ENCODE peak calls at places on chromosomes 11 and 22, in nine cellular contexts. T, Z, V, O, G, C, H, N and A are unnamed samples.

GRCh38 chr11:113721462-113722066 is 15.5 kb upstream of the TMPRSS5 start:
- DNase-seq in N (no peak), H (no peak), O (no peak), V (no peak), Z (no peak), C (no peak), G (no peak), T (no peak), A (no peak)

GRCh38 chr11:37804666-37805065 is 1206.6 kb upstream of the RAG2 start:
- DNase-seq in N (no peak), H (peak), G (no peak), V (no peak), C (no peak), Z (no peak), T (no peak), O (no peak), A (no peak)

GRCh38 chr11:72263363-72263762 is 19.4 kb upstream of the PHOX2A start:
- DNase-seq in H (peak), Z (no peak), N (no peak), G (no peak), T (no peak), O (no peak), V (no peak), C (no peak), A (no peak)

GRCh38 chr11:120512727-120513435 is 1.3 kb downstream of the GRIK4 start:
- DNase-seq in O (no peak), G (no peak), T (no peak), V (no peak), Z (no peak), N (peak), H (no peak), C (no peak), A (peak)

GRCh38 chr22:47000888-47001287 is 238.4 kb downstream of the TBC1D22A start:
- DNase-seq in Z (no peak), T (no peak), G (no peak), N (no peak), V (no peak), H (no peak), O (no peak), C (no peak), A (no peak)

GRCh38 chr11:113293936-113294335 is 20.4 kb upstream of the TTC12 start:
- DNase-seq in G (no peak), V (no peak), O (no peak), C (no peak), N (no peak), Z (no peak), T (no peak), H (no peak), A (no peak)

GRCh38 chr11:17012179-17012578 is 2.0 kb downstream of the PLEKHA7 start:
- DNase-seq in O (no peak), G (no peak), T (no peak), N (no peak), H (no peak), Z (no peak), C (no peak), V (no peak), A (no peak)

GRCh38 chr11:104694259-104695070 is 203.8 kb downstream of the CASP12 start:
- DNase-seq in V (no peak), H (peak), O (no peak), T (no peak), C (no peak), N (no peak), G (no peak), Z (no peak), A (no peak)

GRCh38 chr11:123822591-123822990 is 16.4 kb upstream of the OR6M1 start:
- DNase-seq in V (no peak), O (peak), T (no peak), C (no peak), H (no peak), Z (no peak), G (no peak), N (no peak), A (no peak)

GRCh38 chr11:79940976-79941735 is 500.3 kb upstream of the TENM4 start:
- DNase-seq in V (no peak), G (no peak), T (no peak), O (no peak), Z (no peak), N (peak), C (no peak), H (peak), A (no peak)

GRCh38 chr11:71115770-71116434 is 136.5 kb downstream of the SHANK2 start:
- DNase-seq in G (no peak), N (no peak), O (no peak), Z (no peak), C (no peak), H (no peak), T (no peak), V (no peak), A (no peak)

GRCh38 chr22:27022256-27022655 is 364.9 kb downstream of the MIAT start:
- DNase-seq in H (no peak), T (no peak), C (no peak), N (no peak), Z (no peak), V (no peak), G (no peak), O (no peak), A (no peak)

GRCh38 chr11:88623536-88623935 is 286.0 kb upstream of the CTSC start:
- DNase-seq in O (no peak), H (peak), C (no peak), N (no peak), Z (no peak), G (no peak), V (no peak), T (no peak), A (no peak)

GRCh38 chr11:45180888-45181594 is 34.6 kb downstream of the PRDM11 start:
- DNase-seq in N (peak), H (peak), T (peak), O (peak), V (peak), G (peak), Z (no peak), C (no peak), A (no peak)

GRCh38 chr22:37198290-37199102 is 10.4 kb upstream of the C1QTNF6 start:
- DNase-seq in N (peak), O (peak), H (peak), Z (peak), V (peak), G (peak), C (peak), T (peak), A (peak)

GRCh38 chr22:31676700-31677099 is 14.7 kb upstream of the PISD start:
- DNase-seq in G (peak), N (peak), Z (peak), H (peak), C (peak), T (peak), O (peak), V (peak), A (peak)

GRCh38 chr11:9609841-9610240 is 36.4 kb downstream of the WEE1 start:
- DNase-seq in T (no peak), N (no peak), V (no peak), G (no peak), C (no peak), Z (no peak), H (no peak), O (no peak), A (no peak)

GRCh38 chr11:33449798-33450197 is 192.6 kb downstream of the HIPK3 start:
- DNase-seq in G (no peak), Z (no peak), N (no peak), T (no peak), C (no peak), O (no peak), V (no peak), H (peak), A (no peak)

GRCh38 chr11:115379528-115379927 is 124.7 kb downstream of the CADM1 start:
- DNase-seq in G (no peak), O (no peak), N (no peak), Z (no peak), H (no peak), V (no peak), T (no peak), C (no peak), A (no peak)

GRCh38 chr11:122778148-122778547 is 60.2 kb upstream of the CRTAM start:
- DNase-seq in Z (no peak), G (no peak), N (no peak), V (no peak), O (no peak), C (no peak), H (peak), T (no peak), A (no peak)

GRCh38 chr22:20781272-20781990 is 7.5 kb downstream of the SERPIND1 start:
- DNase-seq in C (no peak), H (no peak), G (no peak), N (no peak), V (no peak), O (no peak), Z (no peak), T (no peak), A (no peak)